ENCODE peak calls at places on chromosomes 12 and 14, in six cellular contexts. One of them, this sample, is unnamed.

GRCh38 chr12:12336049-12336411 is 14.0 kb downstream of the MANSC1 start:
- DNase-seq in heart right ventricle: no peak
- DNase-seq in OCI-LY7: no peak
- DNase-seq in tibial nerve: no peak
- DNase-seq in AG08395: no peak
- DNase-seq in AG08396: no peak
- DNase-seq in this sample: no peak

GRCh38 chr12:49923878-49924610 is 20.3 kb upstream of the FAIM2 start:
- DNase-seq in heart right ventricle: no peak
- DNase-seq in OCI-LY7: no peak
- DNase-seq in tibial nerve: no peak
- DNase-seq in AG08395: no peak
- DNase-seq in AG08396: no peak
- DNase-seq in this sample: no peak

GRCh38 chr12:123337053-123337452 is 27.6 kb downstream of the SBNO1 start:
- DNase-seq in heart right ventricle: no peak
- DNase-seq in OCI-LY7: no peak
- DNase-seq in tibial nerve: no peak
- DNase-seq in AG08395: no peak
- DNase-seq in AG08396: no peak
- DNase-seq in this sample: no peak

GRCh38 chr12:56668197-56668457 is 20.0 kb downstream of the PTGES3 start:
- DNase-seq in heart right ventricle: no peak
- DNase-seq in OCI-LY7: no peak
- DNase-seq in tibial nerve: no peak
- DNase-seq in AG08395: no peak
- DNase-seq in AG08396: no peak
- DNase-seq in this sample: no peak

GRCh38 chr12:34398706-34399630 is 376.7 kb downstream of the ALG10 start:
- DNase-seq in heart right ventricle: peak
- DNase-seq in OCI-LY7: no peak
- DNase-seq in tibial nerve: no peak
- DNase-seq in AG08395: no peak
- DNase-seq in AG08396: peak
- DNase-seq in this sample: peak

GRCh38 chr12:124567035-124567672 is at the start of gene NCOR2:
- DNase-seq in heart right ventricle: peak
- DNase-seq in OCI-LY7: peak
- DNase-seq in tibial nerve: no peak
- DNase-seq in AG08395: no peak
- DNase-seq in AG08396: peak
- DNase-seq in this sample: peak

GRCh38 chr14:58299665-58300202 is 1.4 kb downstream of the ARID4A start:
- DNase-seq in heart right ventricle: no peak
- DNase-seq in OCI-LY7: peak
- DNase-seq in tibial nerve: peak
- DNase-seq in AG08395: no peak
- DNase-seq in AG08396: peak
- DNase-seq in this sample: no peak

GRCh38 chr12:102676812-102677211 is 196.4 kb upstream of the IGF1 start:
- DNase-seq in heart right ventricle: no peak
- DNase-seq in OCI-LY7: no peak
- DNase-seq in tibial nerve: no peak
- DNase-seq in AG08395: no peak
- DNase-seq in AG08396: no peak
- DNase-seq in this sample: no peak

GRCh38 chr14:77306406-77307098 is 14.1 kb downstream of the POMT2 start:
- DNase-seq in heart right ventricle: no peak
- DNase-seq in OCI-LY7: no peak
- DNase-seq in tibial nerve: no peak
- DNase-seq in AG08395: peak
- DNase-seq in AG08396: no peak
- DNase-seq in this sample: no peak

GRCh38 chr12:105960319-105961076 is 178.3 kb downstream of the NUAK1 start:
- DNase-seq in heart right ventricle: no peak
- DNase-seq in OCI-LY7: no peak
- DNase-seq in tibial nerve: no peak
- DNase-seq in AG08395: no peak
- DNase-seq in AG08396: no peak
- DNase-seq in this sample: no peak

GRCh38 chr14:88948199-88948598 is 123.7 kb downstream of the TTC8 start:
- DNase-seq in heart right ventricle: no peak
- DNase-seq in OCI-LY7: no peak
- DNase-seq in tibial nerve: no peak
- DNase-seq in AG08395: no peak
- DNase-seq in AG08396: no peak
- DNase-seq in this sample: no peak

GRCh38 chr12:87136330-87136976 is 880.3 kb upstream of the MGAT4C start:
- DNase-seq in heart right ventricle: no peak
- DNase-seq in OCI-LY7: no peak
- DNase-seq in tibial nerve: no peak
- DNase-seq in AG08395: no peak
- DNase-seq in AG08396: no peak
- DNase-seq in this sample: no peak

GRCh38 chr12:124214574-124214973 is 80.3 kb upstream of the RFLNA start:
- DNase-seq in heart right ventricle: no peak
- DNase-seq in OCI-LY7: no peak
- DNase-seq in tibial nerve: no peak
- DNase-seq in AG08395: no peak
- DNase-seq in AG08396: no peak
- DNase-seq in this sample: no peak

GRCh38 chr12:32400114-32400672 is 835 bp downstream of the FGD4 start:
- DNase-seq in heart right ventricle: no peak
- DNase-seq in OCI-LY7: no peak
- DNase-seq in tibial nerve: no peak
- DNase-seq in AG08395: no peak
- DNase-seq in AG08396: peak
- DNase-seq in this sample: no peak

GRCh38 chr14:61696753-61697318 is 1.5 kb downstream of the HIF1A start:
- DNase-seq in heart right ventricle: no peak
- DNase-seq in OCI-LY7: no peak
- DNase-seq in tibial nerve: no peak
- DNase-seq in AG08395: no peak
- DNase-seq in AG08396: no peak
- DNase-seq in this sample: no peak

GRCh38 chr12:72549184-72549583 is 277.0 kb downstream of the TRHDE start:
- DNase-seq in heart right ventricle: no peak
- DNase-seq in OCI-LY7: no peak
- DNase-seq in tibial nerve: no peak
- DNase-seq in AG08395: no peak
- DNase-seq in AG08396: no peak
- DNase-seq in this sample: no peak

GRCh38 chr12:51683763-51684357 is 92.8 kb downstream of the SCN8A start:
- DNase-seq in heart right ventricle: no peak
- DNase-seq in OCI-LY7: no peak
- DNase-seq in tibial nerve: no peak
- DNase-seq in AG08395: peak
- DNase-seq in AG08396: peak
- DNase-seq in this sample: no peak

GRCh38 chr12:14913381-14913781 is 25.0 kb downstream of the ERP27 start:
- DNase-seq in heart right ventricle: peak
- DNase-seq in OCI-LY7: no peak
- DNase-seq in tibial nerve: peak
- DNase-seq in AG08395: no peak
- DNase-seq in AG08396: no peak
- DNase-seq in this sample: peak

GRCh38 chr12:12990700-12991468 is 9.2 kb downstream of the HEBP1 start:
- DNase-seq in heart right ventricle: no peak
- DNase-seq in OCI-LY7: no peak
- DNase-seq in tibial nerve: no peak
- DNase-seq in AG08395: no peak
- DNase-seq in AG08396: no peak
- DNase-seq in this sample: no peak

GRCh38 chr12:101040936-101041335 is 169.1 kb downstream of the SLC5A8 start:
- DNase-seq in heart right ventricle: no peak
- DNase-seq in OCI-LY7: no peak
- DNase-seq in tibial nerve: no peak
- DNase-seq in AG08395: no peak
- DNase-seq in AG08396: no peak
- DNase-seq in this sample: no peak

GRCh38 chr14:21539154-21539940 is 13.2 kb upstream of the SALL2 start:
- DNase-seq in heart right ventricle: no peak
- DNase-seq in OCI-LY7: no peak
- DNase-seq in tibial nerve: no peak
- DNase-seq in AG08395: no peak
- DNase-seq in AG08396: no peak
- DNase-seq in this sample: no peak

GRCh38 chr14:54788701-54789100 is 113.9 kb downstream of the GCH1 start:
- DNase-seq in heart right ventricle: no peak
- DNase-seq in OCI-LY7: no peak
- DNase-seq in tibial nerve: no peak
- DNase-seq in AG08395: no peak
- DNase-seq in AG08396: no peak
- DNase-seq in this sample: no peak

GRCh38 chr12:47012552-47012951 is 66.9 kb upstream of the PCED1B start:
- DNase-seq in heart right ventricle: no peak
- DNase-seq in OCI-LY7: no peak
- DNase-seq in tibial nerve: no peak
- DNase-seq in AG08395: no peak
- DNase-seq in AG08396: no peak
- DNase-seq in this sample: no peak

GRCh38 chr12:6899837-6900519 is 4.6 kb upstream of the LRRC23 start:
- DNase-seq in heart right ventricle: peak
- DNase-seq in OCI-LY7: no peak
- DNase-seq in tibial nerve: peak
- DNase-seq in AG08395: no peak
- DNase-seq in AG08396: no peak
- DNase-seq in this sample: peak

GRCh38 chr12:5511644-5512584 is 80.0 kb downstream of the NTF3 start:
- DNase-seq in heart right ventricle: peak
- DNase-seq in OCI-LY7: peak
- DNase-seq in tibial nerve: no peak
- DNase-seq in AG08395: peak
- DNase-seq in AG08396: peak
- DNase-seq in this sample: peak

GRCh38 chr12:63420206-63420644 is 248.1 kb downstream of the DPY19L2 start:
- DNase-seq in heart right ventricle: no peak
- DNase-seq in OCI-LY7: peak
- DNase-seq in tibial nerve: no peak
- DNase-seq in AG08395: peak
- DNase-seq in AG08396: peak
- DNase-seq in this sample: no peak

GRCh38 chr12:53070901-53071492 is 8.2 kb downstream of the SPRYD3 start:
- DNase-seq in heart right ventricle: no peak
- DNase-seq in OCI-LY7: no peak
- DNase-seq in tibial nerve: no peak
- DNase-seq in AG08395: no peak
- DNase-seq in AG08396: no peak
- DNase-seq in this sample: peak

GRCh38 chr12:115408642-115409041 is 724.7 kb upstream of the TBX3 start:
- DNase-seq in heart right ventricle: no peak
- DNase-seq in OCI-LY7: no peak
- DNase-seq in tibial nerve: no peak
- DNase-seq in AG08395: no peak
- DNase-seq in AG08396: no peak
- DNase-seq in this sample: no peak

GRCh38 chr14:37443461-37443860 is 151.6 kb downstream of the FOXA1 start:
- DNase-seq in heart right ventricle: no peak
- DNase-seq in OCI-LY7: no peak
- DNase-seq in tibial nerve: no peak
- DNase-seq in AG08395: peak
- DNase-seq in AG08396: no peak
- DNase-seq in this sample: no peak

GRCh38 chr14:51534623-51535022 is 117.1 kb upstream of the FRMD6 start:
- DNase-seq in heart right ventricle: no peak
- DNase-seq in OCI-LY7: no peak
- DNase-seq in tibial nerve: no peak
- DNase-seq in AG08395: no peak
- DNase-seq in AG08396: no peak
- DNase-seq in this sample: no peak

GRCh38 chr14:68781161-68782021 is 11.5 kb downstream of the ZFP36L1 start:
- DNase-seq in heart right ventricle: no peak
- DNase-seq in OCI-LY7: peak
- DNase-seq in tibial nerve: peak
- DNase-seq in AG08395: no peak
- DNase-seq in AG08396: no peak
- DNase-seq in this sample: peak

GRCh38 chr14:24365600-24366374 is 2.2 kb upstream of the NFATC4 start:
- DNase-seq in heart right ventricle: peak
- DNase-seq in OCI-LY7: peak
- DNase-seq in tibial nerve: peak
- DNase-seq in AG08395: peak
- DNase-seq in AG08396: peak
- DNase-seq in this sample: peak

GRCh38 chr12:1434296-1434955 is 160.0 kb downstream of the FBXL14 start:
- DNase-seq in heart right ventricle: no peak
- DNase-seq in OCI-LY7: no peak
- DNase-seq in tibial nerve: no peak
- DNase-seq in AG08395: no peak
- DNase-seq in AG08396: no peak
- DNase-seq in this sample: no peak

GRCh38 chr12:51788876-51789275 is 59.6 kb downstream of the FIGNL2 start:
- DNase-seq in heart right ventricle: no peak
- DNase-seq in OCI-LY7: no peak
- DNase-seq in tibial nerve: no peak
- DNase-seq in AG08395: peak
- DNase-seq in AG08396: peak
- DNase-seq in this sample: no peak

GRCh38 chr12:65734226-65734625 is 90.1 kb upstream of the HMGA2 start:
- DNase-seq in heart right ventricle: no peak
- DNase-seq in OCI-LY7: no peak
- DNase-seq in tibial nerve: no peak
- DNase-seq in AG08395: no peak
- DNase-seq in AG08396: no peak
- DNase-seq in this sample: no peak

GRCh38 chr12:82574191-82574590 is 112.5 kb upstream of the TMTC2 start:
- DNase-seq in heart right ventricle: no peak
- DNase-seq in OCI-LY7: no peak
- DNase-seq in tibial nerve: no peak
- DNase-seq in AG08395: no peak
- DNase-seq in AG08396: no peak
- DNase-seq in this sample: no peak